ENCODE peak calls at places on chromosomes 16 and 17, in four cellular contexts. One of them, this sample, is unnamed.

GRCh38 chr16:56244612-56245011 is 53.3 kb downstream of the GNAO1 start:
- DNase-seq in stimulated activated naive CD8-positive, alpha-beta T cell treated with anti-CD3 and anti-CD28 coated beads, Interleukin-15, Interleukin-2, amounts not matched to agents 100 U/mL and 50 U/mL, for 24 hours: no peak
- DNase-seq in NCI-H187 treated with DMSO at 0.1 percent for 48 hours: no peak
- DNase-seq in stimulated activated CD8-positive, alpha-beta memory T cell treated with anti-CD3 and anti-CD28 coated beads, Interleukin-7, amount 100 ng/mL, for 1 hour: no peak
- DNase-seq in this sample: no peak

GRCh38 chr16:52634101-52634500 is 87.2 kb upstream of the TOX3 start:
- DNase-seq in NCI-H187 treated with DMSO at 0.1 percent for 48 hours: no peak
- DNase-seq in stimulated activated CD8-positive, alpha-beta memory T cell treated with anti-CD3 and anti-CD28 coated beads, Interleukin-7, amount 100 ng/mL, for 1 hour: no peak
- DNase-seq in stimulated activated naive CD8-positive, alpha-beta T cell treated with anti-CD3 and anti-CD28 coated beads, Interleukin-15, Interleukin-2, amounts not matched to agents 100 U/mL and 50 U/mL, for 24 hours: no peak
- DNase-seq in this sample: no peak

GRCh38 chr17:9976283-9977009 is 71.4 kb upstream of the RCVRN start:
- DNase-seq in stimulated activated CD8-positive, alpha-beta memory T cell treated with anti-CD3 and anti-CD28 coated beads, Interleukin-7, amount 100 ng/mL, for 1 hour: no peak
- DNase-seq in NCI-H187 treated with DMSO at 0.1 percent for 48 hours: no peak
- DNase-seq in stimulated activated naive CD8-positive, alpha-beta T cell treated with anti-CD3 and anti-CD28 coated beads, Interleukin-15, Interleukin-2, amounts not matched to agents 100 U/mL and 50 U/mL, for 24 hours: no peak
- DNase-seq in this sample: no peak

GRCh38 chr16:89257281-89257731 is 39.8 kb downstream of the ZNF778 start:
- DNase-seq in NCI-H187 treated with DMSO at 0.1 percent for 48 hours: no peak
- DNase-seq in stimulated activated naive CD8-positive, alpha-beta T cell treated with anti-CD3 and anti-CD28 coated beads, Interleukin-15, Interleukin-2, amounts not matched to agents 100 U/mL and 50 U/mL, for 24 hours: peak; percentile 37
- DNase-seq in stimulated activated CD8-positive, alpha-beta memory T cell treated with anti-CD3 and anti-CD28 coated beads, Interleukin-7, amount 100 ng/mL, for 1 hour: no peak
- DNase-seq in this sample: no peak

GRCh38 chr17:70137451-70138230 is 31.7 kb upstream of the KCNJ2 start:
- DNase-seq in stimulated activated naive CD8-positive, alpha-beta T cell treated with anti-CD3 and anti-CD28 coated beads, Interleukin-15, Interleukin-2, amounts not matched to agents 100 U/mL and 50 U/mL, for 24 hours: peak; percentile 11
- DNase-seq in stimulated activated CD8-positive, alpha-beta memory T cell treated with anti-CD3 and anti-CD28 coated beads, Interleukin-7, amount 100 ng/mL, for 1 hour: no peak
- DNase-seq in NCI-H187 treated with DMSO at 0.1 percent for 48 hours: no peak
- DNase-seq in this sample: peak; percentile 2

GRCh38 chr16:57134982-57135381 is 42.6 kb downstream of the CPNE2 start:
- DNase-seq in NCI-H187 treated with DMSO at 0.1 percent for 48 hours: no peak
- DNase-seq in stimulated activated CD8-positive, alpha-beta memory T cell treated with anti-CD3 and anti-CD28 coated beads, Interleukin-7, amount 100 ng/mL, for 1 hour: no peak
- DNase-seq in stimulated activated naive CD8-positive, alpha-beta T cell treated with anti-CD3 and anti-CD28 coated beads, Interleukin-15, Interleukin-2, amounts not matched to agents 100 U/mL and 50 U/mL, for 24 hours: peak; percentile 26
- DNase-seq in this sample: peak; percentile 21

GRCh38 chr17:80765241-80766022 is 220.8 kb downstream of the RPTOR start:
- DNase-seq in NCI-H187 treated with DMSO at 0.1 percent for 48 hours: no peak
- DNase-seq in stimulated activated naive CD8-positive, alpha-beta T cell treated with anti-CD3 and anti-CD28 coated beads, Interleukin-15, Interleukin-2, amounts not matched to agents 100 U/mL and 50 U/mL, for 24 hours: no peak
- DNase-seq in stimulated activated CD8-positive, alpha-beta memory T cell treated with anti-CD3 and anti-CD28 coated beads, Interleukin-7, amount 100 ng/mL, for 1 hour: no peak
- DNase-seq in this sample: no peak

GRCh38 chr16:81004646-81005353 is 1.9 kb downstream of the CMC2 start:
- DNase-seq in NCI-H187 treated with DMSO at 0.1 percent for 48 hours: no peak
- DNase-seq in stimulated activated CD8-positive, alpha-beta memory T cell treated with anti-CD3 and anti-CD28 coated beads, Interleukin-7, amount 100 ng/mL, for 1 hour: no peak
- DNase-seq in stimulated activated naive CD8-positive, alpha-beta T cell treated with anti-CD3 and anti-CD28 coated beads, Interleukin-15, Interleukin-2, amounts not matched to agents 100 U/mL and 50 U/mL, for 24 hours: no peak
- DNase-seq in this sample: no peak

GRCh38 chr16:51245306-51245705 is 94.2 kb upstream of the SALL1 start:
- DNase-seq in stimulated activated naive CD8-positive, alpha-beta T cell treated with anti-CD3 and anti-CD28 coated beads, Interleukin-15, Interleukin-2, amounts not matched to agents 100 U/mL and 50 U/mL, for 24 hours: no peak
- DNase-seq in stimulated activated CD8-positive, alpha-beta memory T cell treated with anti-CD3 and anti-CD28 coated beads, Interleukin-7, amount 100 ng/mL, for 1 hour: no peak
- DNase-seq in NCI-H187 treated with DMSO at 0.1 percent for 48 hours: no peak
- DNase-seq in this sample: no peak

GRCh38 chr17:77325826-77326581 is 185.2 kb downstream of the SEC14L1 start:
- DNase-seq in stimulated activated CD8-positive, alpha-beta memory T cell treated with anti-CD3 and anti-CD28 coated beads, Interleukin-7, amount 100 ng/mL, for 1 hour: no peak
- DNase-seq in stimulated activated naive CD8-positive, alpha-beta T cell treated with anti-CD3 and anti-CD28 coated beads, Interleukin-15, Interleukin-2, amounts not matched to agents 100 U/mL and 50 U/mL, for 24 hours: no peak
- DNase-seq in NCI-H187 treated with DMSO at 0.1 percent for 48 hours: no peak
- DNase-seq in this sample: peak; percentile 33

GRCh38 chr17:64339516-64340475 is 50.9 kb downstream of the PECAM1 start:
- DNase-seq in stimulated activated CD8-positive, alpha-beta memory T cell treated with anti-CD3 and anti-CD28 coated beads, Interleukin-7, amount 100 ng/mL, for 1 hour: no peak
- DNase-seq in NCI-H187 treated with DMSO at 0.1 percent for 48 hours: no peak
- DNase-seq in stimulated activated naive CD8-positive, alpha-beta T cell treated with anti-CD3 and anti-CD28 coated beads, Interleukin-15, Interleukin-2, amounts not matched to agents 100 U/mL and 50 U/mL, for 24 hours: no peak
- DNase-seq in this sample: no peak

GRCh38 chr16:22844426-22844825 is 30.5 kb downstream of the HS3ST2 start:
- DNase-seq in stimulated activated CD8-positive, alpha-beta memory T cell treated with anti-CD3 and anti-CD28 coated beads, Interleukin-7, amount 100 ng/mL, for 1 hour: no peak
- DNase-seq in stimulated activated naive CD8-positive, alpha-beta T cell treated with anti-CD3 and anti-CD28 coated beads, Interleukin-15, Interleukin-2, amounts not matched to agents 100 U/mL and 50 U/mL, for 24 hours: no peak
- DNase-seq in NCI-H187 treated with DMSO at 0.1 percent for 48 hours: no peak
- DNase-seq in this sample: no peak

GRCh38 chr16:64990101-64990500 is 131.8 kb downstream of the CDH11 start:
- DNase-seq in stimulated activated naive CD8-positive, alpha-beta T cell treated with anti-CD3 and anti-CD28 coated beads, Interleukin-15, Interleukin-2, amounts not matched to agents 100 U/mL and 50 U/mL, for 24 hours: no peak
- DNase-seq in NCI-H187 treated with DMSO at 0.1 percent for 48 hours: no peak
- DNase-seq in stimulated activated CD8-positive, alpha-beta memory T cell treated with anti-CD3 and anti-CD28 coated beads, Interleukin-7, amount 100 ng/mL, for 1 hour: no peak
- DNase-seq in this sample: no peak

GRCh38 chr17:42428141-42428944 is 5.3 kb upstream of the CAVIN1 start:
- DNase-seq in stimulated activated naive CD8-positive, alpha-beta T cell treated with anti-CD3 and anti-CD28 coated beads, Interleukin-15, Interleukin-2, amounts not matched to agents 100 U/mL and 50 U/mL, for 24 hours: peak; percentile 23
- DNase-seq in NCI-H187 treated with DMSO at 0.1 percent for 48 hours: no peak
- DNase-seq in stimulated activated CD8-positive, alpha-beta memory T cell treated with anti-CD3 and anti-CD28 coated beads, Interleukin-7, amount 100 ng/mL, for 1 hour: no peak
- DNase-seq in this sample: peak; percentile 24

GRCh38 chr17:82013772-82014321 is 8.8 kb downstream of the CENPX start:
- DNase-seq in stimulated activated CD8-positive, alpha-beta memory T cell treated with anti-CD3 and anti-CD28 coated beads, Interleukin-7, amount 100 ng/mL, for 1 hour: no peak
- DNase-seq in NCI-H187 treated with DMSO at 0.1 percent for 48 hours: no peak
- DNase-seq in stimulated activated naive CD8-positive, alpha-beta T cell treated with anti-CD3 and anti-CD28 coated beads, Interleukin-15, Interleukin-2, amounts not matched to agents 100 U/mL and 50 U/mL, for 24 hours: no peak
- DNase-seq in this sample: no peak

GRCh38 chr16:88303890-88304819 is 78.6 kb upstream of the ZNF469 start:
- DNase-seq in stimulated activated CD8-positive, alpha-beta memory T cell treated with anti-CD3 and anti-CD28 coated beads, Interleukin-7, amount 100 ng/mL, for 1 hour: no peak
- DNase-seq in stimulated activated naive CD8-positive, alpha-beta T cell treated with anti-CD3 and anti-CD28 coated beads, Interleukin-15, Interleukin-2, amounts not matched to agents 100 U/mL and 50 U/mL, for 24 hours: no peak
- DNase-seq in NCI-H187 treated with DMSO at 0.1 percent for 48 hours: no peak
- DNase-seq in this sample: no peak

GRCh38 chr16:58030136-58030840 is 4.7 kb downstream of the MMP15 start:
- DNase-seq in stimulated activated CD8-positive, alpha-beta memory T cell treated with anti-CD3 and anti-CD28 coated beads, Interleukin-7, amount 100 ng/mL, for 1 hour: no peak
- DNase-seq in NCI-H187 treated with DMSO at 0.1 percent for 48 hours: no peak
- DNase-seq in stimulated activated naive CD8-positive, alpha-beta T cell treated with anti-CD3 and anti-CD28 coated beads, Interleukin-15, Interleukin-2, amounts not matched to agents 100 U/mL and 50 U/mL, for 24 hours: no peak
- DNase-seq in this sample: no peak

GRCh38 chr16:4968879-4969278 is 10.7 kb downstream of the SEC14L5 start:
- DNase-seq in stimulated activated CD8-positive, alpha-beta memory T cell treated with anti-CD3 and anti-CD28 coated beads, Interleukin-7, amount 100 ng/mL, for 1 hour: no peak
- DNase-seq in NCI-H187 treated with DMSO at 0.1 percent for 48 hours: no peak
- DNase-seq in stimulated activated naive CD8-positive, alpha-beta T cell treated with anti-CD3 and anti-CD28 coated beads, Interleukin-15, Interleukin-2, amounts not matched to agents 100 U/mL and 50 U/mL, for 24 hours: no peak
- DNase-seq in this sample: no peak

GRCh38 chr17:12421077-12421476 is 244.6 kb upstream of the MYOCD start:
- DNase-seq in stimulated activated CD8-positive, alpha-beta memory T cell treated with anti-CD3 and anti-CD28 coated beads, Interleukin-7, amount 100 ng/mL, for 1 hour: no peak
- DNase-seq in stimulated activated naive CD8-positive, alpha-beta T cell treated with anti-CD3 and anti-CD28 coated beads, Interleukin-15, Interleukin-2, amounts not matched to agents 100 U/mL and 50 U/mL, for 24 hours: no peak
- DNase-seq in NCI-H187 treated with DMSO at 0.1 percent for 48 hours: no peak
- DNase-seq in this sample: no peak

GRCh38 chr16:89471225-89471624 is 19.1 kb downstream of the ANKRD11 start:
- DNase-seq in stimulated activated naive CD8-positive, alpha-beta T cell treated with anti-CD3 and anti-CD28 coated beads, Interleukin-15, Interleukin-2, amounts not matched to agents 100 U/mL and 50 U/mL, for 24 hours: no peak
- DNase-seq in NCI-H187 treated with DMSO at 0.1 percent for 48 hours: no peak
- DNase-seq in stimulated activated CD8-positive, alpha-beta memory T cell treated with anti-CD3 and anti-CD28 coated beads, Interleukin-7, amount 100 ng/mL, for 1 hour: no peak
- DNase-seq in this sample: no peak

GRCh38 chr16:21001262-21001661 is 100.7 kb downstream of the LYRM1 start:
- DNase-seq in NCI-H187 treated with DMSO at 0.1 percent for 48 hours: no peak
- DNase-seq in stimulated activated CD8-positive, alpha-beta memory T cell treated with anti-CD3 and anti-CD28 coated beads, Interleukin-7, amount 100 ng/mL, for 1 hour: no peak
- DNase-seq in stimulated activated naive CD8-positive, alpha-beta T cell treated with anti-CD3 and anti-CD28 coated beads, Interleukin-15, Interleukin-2, amounts not matched to agents 100 U/mL and 50 U/mL, for 24 hours: peak; percentile 28
- DNase-seq in this sample: peak; percentile 12

GRCh38 chr17:181213-182163 is at the start of gene DOC2B:
- DNase-seq in stimulated activated naive CD8-positive, alpha-beta T cell treated with anti-CD3 and anti-CD28 coated beads, Interleukin-15, Interleukin-2, amounts not matched to agents 100 U/mL and 50 U/mL, for 24 hours: peak; percentile 17
- DNase-seq in stimulated activated CD8-positive, alpha-beta memory T cell treated with anti-CD3 and anti-CD28 coated beads, Interleukin-7, amount 100 ng/mL, for 1 hour: no peak
- DNase-seq in NCI-H187 treated with DMSO at 0.1 percent for 48 hours: no peak
- DNase-seq in this sample: peak; percentile 13

GRCh38 chr16:30785126-30786106 is 1.6 kb downstream of the ZNF629 start:
- DNase-seq in NCI-H187 treated with DMSO at 0.1 percent for 48 hours: no peak
- DNase-seq in stimulated activated CD8-positive, alpha-beta memory T cell treated with anti-CD3 and anti-CD28 coated beads, Interleukin-7, amount 100 ng/mL, for 1 hour: no peak
- DNase-seq in stimulated activated naive CD8-positive, alpha-beta T cell treated with anti-CD3 and anti-CD28 coated beads, Interleukin-15, Interleukin-2, amounts not matched to agents 100 U/mL and 50 U/mL, for 24 hours: no peak
- DNase-seq in this sample: no peak

GRCh38 chr16:31869511-31870201 is 4.0 kb upstream of the ZNF267 start:
- DNase-seq in stimulated activated naive CD8-positive, alpha-beta T cell treated with anti-CD3 and anti-CD28 coated beads, Interleukin-15, Interleukin-2, amounts not matched to agents 100 U/mL and 50 U/mL, for 24 hours: peak; percentile 65
- DNase-seq in NCI-H187 treated with DMSO at 0.1 percent for 48 hours: no peak
- DNase-seq in stimulated activated CD8-positive, alpha-beta memory T cell treated with anti-CD3 and anti-CD28 coated beads, Interleukin-7, amount 100 ng/mL, for 1 hour: no peak
- DNase-seq in this sample: peak; percentile 61

GRCh38 chr17:8789743-8790142 is 9.4 kb downstream of the MFSD6L start:
- DNase-seq in stimulated activated CD8-positive, alpha-beta memory T cell treated with anti-CD3 and anti-CD28 coated beads, Interleukin-7, amount 100 ng/mL, for 1 hour: no peak
- DNase-seq in NCI-H187 treated with DMSO at 0.1 percent for 48 hours: no peak
- DNase-seq in stimulated activated naive CD8-positive, alpha-beta T cell treated with anti-CD3 and anti-CD28 coated beads, Interleukin-15, Interleukin-2, amounts not matched to agents 100 U/mL and 50 U/mL, for 24 hours: no peak
- DNase-seq in this sample: no peak

GRCh38 chr17:51761105-51761504 is 397.4 kb downstream of the CA10 start:
- DNase-seq in NCI-H187 treated with DMSO at 0.1 percent for 48 hours: no peak
- DNase-seq in stimulated activated CD8-positive, alpha-beta memory T cell treated with anti-CD3 and anti-CD28 coated beads, Interleukin-7, amount 100 ng/mL, for 1 hour: no peak
- DNase-seq in stimulated activated naive CD8-positive, alpha-beta T cell treated with anti-CD3 and anti-CD28 coated beads, Interleukin-15, Interleukin-2, amounts not matched to agents 100 U/mL and 50 U/mL, for 24 hours: no peak
- DNase-seq in this sample: no peak

GRCh38 chr17:2777242-2777867 is 18.9 kb upstream of the RAP1GAP2 start:
- DNase-seq in NCI-H187 treated with DMSO at 0.1 percent for 48 hours: no peak
- DNase-seq in stimulated activated CD8-positive, alpha-beta memory T cell treated with anti-CD3 and anti-CD28 coated beads, Interleukin-7, amount 100 ng/mL, for 1 hour: no peak
- DNase-seq in stimulated activated naive CD8-positive, alpha-beta T cell treated with anti-CD3 and anti-CD28 coated beads, Interleukin-15, Interleukin-2, amounts not matched to agents 100 U/mL and 50 U/mL, for 24 hours: no peak
- DNase-seq in this sample: no peak

GRCh38 chr17:72946126-72946525 is 146.4 kb downstream of the SLC39A11 start:
- DNase-seq in stimulated activated naive CD8-positive, alpha-beta T cell treated with anti-CD3 and anti-CD28 coated beads, Interleukin-15, Interleukin-2, amounts not matched to agents 100 U/mL and 50 U/mL, for 24 hours: no peak
- DNase-seq in NCI-H187 treated with DMSO at 0.1 percent for 48 hours: no peak
- DNase-seq in stimulated activated CD8-positive, alpha-beta memory T cell treated with anti-CD3 and anti-CD28 coated beads, Interleukin-7, amount 100 ng/mL, for 1 hour: no peak
- DNase-seq in this sample: no peak

This sample was measured in activated naive CD8-positive, alpha-beta T cell treated with anti-CD3 and anti-CD28 coated beads, Interleukin-2, amount 50 U/mL, for 24 hours.